ENCODE peak calls at places on chromosomes 4 and X, in nine cellular contexts. One of them, this sample, is unnamed.

GRCh38 chrX:42946544-42947223 is 168.7 kb upstream of the PPP1R2C start:
- DNase-seq in lower lobe of right lung: no peak
- DNase-seq in A549: no peak
- DNase-seq in right atrium auricular region: no peak
- DNase-seq in HS-27A: no peak
- DNase-seq in activated gamma-delta T cell treated with Interleukin-2 at 50 U/mL for 16 hours: no peak
- DNase-seq in uterus: no peak
- DNase-seq in erythroblast: no peak
- DNase-seq in CD4-positive, alpha-beta memory T cell: peak
- DNase-seq in this sample: no peak

GRCh38 chr4:2623442-2623841 is 87.0 kb downstream of the FAM193A start:
- DNase-seq in activated gamma-delta T cell treated with Interleukin-2 at 50 U/mL for 16 hours: no peak
- DNase-seq in A549: no peak
- DNase-seq in HS-27A: no peak
- DNase-seq in right atrium auricular region: no peak
- DNase-seq in erythroblast: no peak
- DNase-seq in uterus: no peak
- DNase-seq in CD4-positive, alpha-beta memory T cell: no peak
- DNase-seq in lower lobe of right lung: no peak
- DNase-seq in this sample: no peak

GRCh38 chr4:41303372-41304118 is 46.8 kb downstream of the UCHL1 start:
- DNase-seq in activated gamma-delta T cell treated with Interleukin-2 at 50 U/mL for 16 hours: no peak
- DNase-seq in uterus: no peak
- DNase-seq in HS-27A: no peak
- DNase-seq in lower lobe of right lung: no peak
- DNase-seq in right atrium auricular region: no peak
- DNase-seq in CD4-positive, alpha-beta memory T cell: no peak
- DNase-seq in erythroblast: no peak
- DNase-seq in A549: no peak
- DNase-seq in this sample: no peak

GRCh38 chrX:84187501-84188319 is at the start of gene RPS6KA6:
- DNase-seq in lower lobe of right lung: peak
- DNase-seq in activated gamma-delta T cell treated with Interleukin-2 at 50 U/mL for 16 hours: peak
- DNase-seq in erythroblast: no peak
- DNase-seq in uterus: peak
- DNase-seq in right atrium auricular region: no peak
- DNase-seq in HS-27A: no peak
- DNase-seq in CD4-positive, alpha-beta memory T cell: no peak
- DNase-seq in A549: peak
- DNase-seq in this sample: peak

GRCh38 chrX:30971761-30972603 is 82.9 kb upstream of the TAB3 start:
- DNase-seq in CD4-positive, alpha-beta memory T cell: peak
- DNase-seq in lower lobe of right lung: no peak
- DNase-seq in HS-27A: peak
- DNase-seq in A549: peak
- DNase-seq in erythroblast: peak
- DNase-seq in activated gamma-delta T cell treated with Interleukin-2 at 50 U/mL for 16 hours: peak
- DNase-seq in uterus: no peak
- DNase-seq in right atrium auricular region: no peak
- DNase-seq in this sample: no peak

GRCh38 chrX:55710701-55711100 is 6.8 kb upstream of the RRAGB start:
- DNase-seq in right atrium auricular region: no peak
- DNase-seq in uterus: peak
- DNase-seq in CD4-positive, alpha-beta memory T cell: no peak
- DNase-seq in A549: peak
- DNase-seq in erythroblast: no peak
- DNase-seq in HS-27A: no peak
- DNase-seq in lower lobe of right lung: no peak
- DNase-seq in activated gamma-delta T cell treated with Interleukin-2 at 50 U/mL for 16 hours: no peak
- DNase-seq in this sample: no peak

GRCh38 chr4:56426273-56426672 is 9.1 kb downstream of the PPAT start:
- DNase-seq in uterus: no peak
- DNase-seq in erythroblast: no peak
- DNase-seq in CD4-positive, alpha-beta memory T cell: no peak
- DNase-seq in HS-27A: no peak
- DNase-seq in lower lobe of right lung: no peak
- DNase-seq in A549: no peak
- DNase-seq in activated gamma-delta T cell treated with Interleukin-2 at 50 U/mL for 16 hours: no peak
- DNase-seq in right atrium auricular region: no peak
- DNase-seq in this sample: no peak

GRCh38 chr4:156545003-156545785 is 426.4 kb downstream of the PDGFC start:
- DNase-seq in uterus: no peak
- DNase-seq in right atrium auricular region: no peak
- DNase-seq in activated gamma-delta T cell treated with Interleukin-2 at 50 U/mL for 16 hours: no peak
- DNase-seq in HS-27A: no peak
- DNase-seq in A549: no peak
- DNase-seq in erythroblast: no peak
- DNase-seq in lower lobe of right lung: no peak
- DNase-seq in CD4-positive, alpha-beta memory T cell: no peak
- DNase-seq in this sample: no peak

GRCh38 chrX:115494133-115494532 is 66.8 kb upstream of the PLS3 start:
- DNase-seq in erythroblast: no peak
- DNase-seq in CD4-positive, alpha-beta memory T cell: no peak
- DNase-seq in HS-27A: no peak
- DNase-seq in A549: no peak
- DNase-seq in lower lobe of right lung: no peak
- DNase-seq in activated gamma-delta T cell treated with Interleukin-2 at 50 U/mL for 16 hours: no peak
- DNase-seq in right atrium auricular region: no peak
- DNase-seq in uterus: no peak
- DNase-seq in this sample: no peak

GRCh38 chr4:174629265-174629664 is 107.0 kb upstream of the HPGD start:
- DNase-seq in A549: no peak
- DNase-seq in CD4-positive, alpha-beta memory T cell: no peak
- DNase-seq in erythroblast: no peak
- DNase-seq in HS-27A: no peak
- DNase-seq in activated gamma-delta T cell treated with Interleukin-2 at 50 U/mL for 16 hours: no peak
- DNase-seq in right atrium auricular region: no peak
- DNase-seq in lower lobe of right lung: no peak
- DNase-seq in uterus: no peak
- DNase-seq in this sample: no peak

GRCh38 chr4:13903061-13903460 is 275.5 kb upstream of the BOD1L1 start:
- DNase-seq in lower lobe of right lung: no peak
- DNase-seq in HS-27A: no peak
- DNase-seq in activated gamma-delta T cell treated with Interleukin-2 at 50 U/mL for 16 hours: no peak
- DNase-seq in right atrium auricular region: no peak
- DNase-seq in uterus: no peak
- DNase-seq in A549: no peak
- DNase-seq in erythroblast: no peak
- DNase-seq in CD4-positive, alpha-beta memory T cell: no peak
- DNase-seq in this sample: no peak

GRCh38 chr4:64503416-64503815 is 94.2 kb upstream of the TECRL start:
- DNase-seq in A549: no peak
- DNase-seq in erythroblast: no peak
- DNase-seq in CD4-positive, alpha-beta memory T cell: no peak
- DNase-seq in lower lobe of right lung: no peak
- DNase-seq in HS-27A: no peak
- DNase-seq in activated gamma-delta T cell treated with Interleukin-2 at 50 U/mL for 16 hours: no peak
- DNase-seq in uterus: no peak
- DNase-seq in right atrium auricular region: no peak
- DNase-seq in this sample: no peak

GRCh38 chr4:159012381-159012780 is 90.5 kb upstream of the RAPGEF2 start:
- DNase-seq in uterus: no peak
- DNase-seq in A549: peak
- DNase-seq in CD4-positive, alpha-beta memory T cell: no peak
- DNase-seq in lower lobe of right lung: no peak
- DNase-seq in HS-27A: no peak
- DNase-seq in activated gamma-delta T cell treated with Interleukin-2 at 50 U/mL for 16 hours: no peak
- DNase-seq in right atrium auricular region: no peak
- DNase-seq in erythroblast: no peak
- DNase-seq in this sample: no peak

GRCh38 chrX:71615056-71615455 is 3.3 kb downstream of the CXCR3 start:
- DNase-seq in CD4-positive, alpha-beta memory T cell: no peak
- DNase-seq in HS-27A: no peak
- DNase-seq in A549: no peak
- DNase-seq in lower lobe of right lung: no peak
- DNase-seq in erythroblast: no peak
- DNase-seq in right atrium auricular region: no peak
- DNase-seq in activated gamma-delta T cell treated with Interleukin-2 at 50 U/mL for 16 hours: no peak
- DNase-seq in uterus: no peak
- DNase-seq in this sample: no peak

GRCh38 chrX:79138658-79139241 is 5.7 kb upstream of the GPR174 start:
- DNase-seq in A549: no peak
- DNase-seq in CD4-positive, alpha-beta memory T cell: no peak
- DNase-seq in erythroblast: peak
- DNase-seq in right atrium auricular region: no peak
- DNase-seq in HS-27A: no peak
- DNase-seq in lower lobe of right lung: no peak
- DNase-seq in activated gamma-delta T cell treated with Interleukin-2 at 50 U/mL for 16 hours: no peak
- DNase-seq in uterus: no peak
- DNase-seq in this sample: no peak

GRCh38 chrX:23634181-23634580 is 33.1 kb upstream of the PRDX4 start:
- DNase-seq in uterus: no peak
- DNase-seq in CD4-positive, alpha-beta memory T cell: no peak
- DNase-seq in lower lobe of right lung: no peak
- DNase-seq in erythroblast: peak
- DNase-seq in activated gamma-delta T cell treated with Interleukin-2 at 50 U/mL for 16 hours: no peak
- DNase-seq in HS-27A: no peak
- DNase-seq in right atrium auricular region: no peak
- DNase-seq in A549: peak
- DNase-seq in this sample: no peak

GRCh38 chrX:152861116-152861515 is 30.3 kb downstream of the NSDHL start:
- DNase-seq in activated gamma-delta T cell treated with Interleukin-2 at 50 U/mL for 16 hours: no peak
- DNase-seq in erythroblast: no peak
- DNase-seq in right atrium auricular region: no peak
- DNase-seq in lower lobe of right lung: no peak
- DNase-seq in CD4-positive, alpha-beta memory T cell: no peak
- DNase-seq in uterus: no peak
- DNase-seq in A549: no peak
- DNase-seq in HS-27A: no peak
- DNase-seq in this sample: no peak

GRCh38 chr4:100208964-100209363 is 18.7 kb upstream of the DDIT4L start:
- DNase-seq in right atrium auricular region: no peak
- DNase-seq in lower lobe of right lung: no peak
- DNase-seq in activated gamma-delta T cell treated with Interleukin-2 at 50 U/mL for 16 hours: no peak
- DNase-seq in erythroblast: no peak
- DNase-seq in CD4-positive, alpha-beta memory T cell: no peak
- DNase-seq in HS-27A: no peak
- DNase-seq in uterus: no peak
- DNase-seq in A549: peak
- DNase-seq in this sample: no peak

GRCh38 chr4:87108142-87108546 is 112.3 kb downstream of the KLHL8 start:
- DNase-seq in uterus: peak
- DNase-seq in HS-27A: peak
- DNase-seq in lower lobe of right lung: no peak
- DNase-seq in erythroblast: no peak
- DNase-seq in A549: peak
- DNase-seq in CD4-positive, alpha-beta memory T cell: no peak
- DNase-seq in right atrium auricular region: no peak
- DNase-seq in activated gamma-delta T cell treated with Interleukin-2 at 50 U/mL for 16 hours: no peak
- DNase-seq in this sample: no peak

GRCh38 chrX:136588060-136588459 is 56.0 kb downstream of the VGLL1 start:
- DNase-seq in erythroblast: no peak
- DNase-seq in A549: no peak
- DNase-seq in uterus: no peak
- DNase-seq in activated gamma-delta T cell treated with Interleukin-2 at 50 U/mL for 16 hours: no peak
- DNase-seq in lower lobe of right lung: no peak
- DNase-seq in HS-27A: no peak
- DNase-seq in right atrium auricular region: no peak
- DNase-seq in CD4-positive, alpha-beta memory T cell: peak
- DNase-seq in this sample: no peak

GRCh38 chrX:136476501-136476900 is 11.2 kb upstream of the BRS3 start:
- DNase-seq in uterus: no peak
- DNase-seq in right atrium auricular region: no peak
- DNase-seq in activated gamma-delta T cell treated with Interleukin-2 at 50 U/mL for 16 hours: no peak
- DNase-seq in A549: no peak
- DNase-seq in CD4-positive, alpha-beta memory T cell: no peak
- DNase-seq in erythroblast: no peak
- DNase-seq in lower lobe of right lung: no peak
- DNase-seq in HS-27A: no peak
- DNase-seq in this sample: no peak

GRCh38 chr4:46254788-46255187 is 130.9 kb upstream of the GABRG1 start:
- DNase-seq in A549: no peak
- DNase-seq in erythroblast: no peak
- DNase-seq in right atrium auricular region: no peak
- DNase-seq in CD4-positive, alpha-beta memory T cell: no peak
- DNase-seq in uterus: no peak
- DNase-seq in activated gamma-delta T cell treated with Interleukin-2 at 50 U/mL for 16 hours: no peak
- DNase-seq in HS-27A: no peak
- DNase-seq in lower lobe of right lung: no peak
- DNase-seq in this sample: no peak

GRCh38 chr4:113289736-113290135 is 240.3 kb downstream of the ANK2 start:
- DNase-seq in right atrium auricular region: no peak
- DNase-seq in HS-27A: peak
- DNase-seq in A549: no peak
- DNase-seq in uterus: no peak
- DNase-seq in activated gamma-delta T cell treated with Interleukin-2 at 50 U/mL for 16 hours: no peak
- DNase-seq in erythroblast: no peak
- DNase-seq in CD4-positive, alpha-beta memory T cell: no peak
- DNase-seq in lower lobe of right lung: no peak
- DNase-seq in this sample: no peak

This sample was measured in spleen.